ENCODE peak calls at places on chromosomes 11 and 22, in four cellular contexts. F is Peyer's patch, P is right atrium auricular region, C is endothelial cell of umbilical vein. U is an unnamed sample.

GRCh38 chr22:29691636-29692326 is 28.0 kb upstream of the CABP7 start:
- DNase-seq in C (no peak), F (no peak), P (no peak), U (no peak)

GRCh38 chr22:29214232-29214631 is 8.5 kb downstream of the EMID1 start:
- DNase-seq in C (no peak), P (no peak), F (no peak), U (no peak)

GRCh38 chr11:119810478-119811232 is 81.7 kb upstream of the NECTIN1 start:
- DNase-seq in C (no peak), P (no peak), F (no peak), U (no peak)

GRCh38 chr11:69594481-69594880 is 46.5 kb upstream of the CCND1 start:
- DNase-seq in C (no peak), F (no peak), P (no peak), U (no peak)

GRCh38 chr11:71240865-71241691 is 11.3 kb downstream of the SHANK2 start:
- DNase-seq in C (no peak), F (no peak), P (no peak), U (no peak)

GRCh38 chr22:45262931-45263789 is 21.6 kb upstream of the UPK3A start:
- DNase-seq in F (peak; percentile 88), C (no peak), P (no peak), U (no peak)

GRCh38 chr11:131880279-131880678 is 509.9 kb downstream of the NTM start:
- DNase-seq in P (no peak), C (no peak), F (no peak), U (no peak)

GRCh38 chr11:121458551-121458950 is 5.8 kb upstream of the SORL1-AS1 start:
- DNase-seq in C (no peak), F (no peak), P (no peak), U (no peak)

GRCh38 chr11:6968816-6969215 is 42.6 kb downstream of the ZNF215 start:
- DNase-seq in P (no peak), C (no peak), F (no peak), U (no peak)

GRCh38 chr11:111393096-111393495 is 14.0 kb upstream of the POU2AF1 start:
- DNase-seq in F (peak; percentile 69), C (no peak), P (no peak), U (no peak)
- H3K4me1 ChIP-seq in F (no peaks in the 10 kb centered on the region), C (no peaks in the 10 kb centered on the region), P (no peaks in the 10 kb centered on the region), U (peaks cover 11% of the 10 kb centered on the region)

GRCh38 chr22:48244388-48245118 is 1482.1 kb downstream of the TBC1D22A start:
- DNase-seq in F (no peak), P (no peak), C (no peak), U (no peak)

GRCh38 chr22:48242461-48242864 is 1480.0 kb downstream of the TBC1D22A start:
- DNase-seq in F (no peak), C (no peak), P (no peak), U (no peak)

GRCh38 chr22:48247829-48248228 is 1485.4 kb downstream of the TBC1D22A start:
- DNase-seq in C (no peak), P (no peak), F (peak; percentile 5), U (no peak)

GRCh38 chr22:48241658-48242057 is 1479.2 kb downstream of the TBC1D22A start:
- DNase-seq in C (no peak), P (peak; percentile 54), F (no peak), U (no peak)

GRCh38 chr22:48245119-48245485 is 1482.7 kb downstream of the TBC1D22A start:
- DNase-seq in P (no peak), F (no peak), C (no peak), U (no peak)
- H3K9me3 ChIP-seq in P (no peaks in the 10 kb centered on the region), F (no peaks in the 10 kb centered on the region), C (peaks cover 8% of the 10 kb centered on the region), U (no peaks in the 10 kb centered on the region)

GRCh38 chr11:22454461-22454860 is 116.3 kb downstream of the SLC17A6 start:
- DNase-seq in F (no peak), P (no peak), C (no peak), U (no peak)

GRCh38 chr11:22460181-22460580 is 122.0 kb downstream of the SLC17A6 start:
- DNase-seq in P (no peak), C (no peak), F (no peak), U (no peak)

GRCh38 chr11:22459053-22459452 is 120.9 kb downstream of the SLC17A6 start:
- DNase-seq in F (no peak), P (no peak), C (peak; percentile 83), U (no peak)

GRCh38 chr11:22458141-22458540 is 120.0 kb downstream of the SLC17A6 start:
- DNase-seq in C (no peak), P (no peak), F (no peak), U (no peak)

GRCh38 chr11:22456993-22457748 is 119.0 kb downstream of the SLC17A6 start:
- DNase-seq in F (no peak), P (no peak), C (no peak), U (no peak)
- H3K4me1 ChIP-seq in F (no peaks in the 10 kb centered on the region), P (no peaks in the 10 kb centered on the region), C (peaks cover 13% of the 10 kb centered on the region), U (no peaks in the 10 kb centered on the region)

DNA sequence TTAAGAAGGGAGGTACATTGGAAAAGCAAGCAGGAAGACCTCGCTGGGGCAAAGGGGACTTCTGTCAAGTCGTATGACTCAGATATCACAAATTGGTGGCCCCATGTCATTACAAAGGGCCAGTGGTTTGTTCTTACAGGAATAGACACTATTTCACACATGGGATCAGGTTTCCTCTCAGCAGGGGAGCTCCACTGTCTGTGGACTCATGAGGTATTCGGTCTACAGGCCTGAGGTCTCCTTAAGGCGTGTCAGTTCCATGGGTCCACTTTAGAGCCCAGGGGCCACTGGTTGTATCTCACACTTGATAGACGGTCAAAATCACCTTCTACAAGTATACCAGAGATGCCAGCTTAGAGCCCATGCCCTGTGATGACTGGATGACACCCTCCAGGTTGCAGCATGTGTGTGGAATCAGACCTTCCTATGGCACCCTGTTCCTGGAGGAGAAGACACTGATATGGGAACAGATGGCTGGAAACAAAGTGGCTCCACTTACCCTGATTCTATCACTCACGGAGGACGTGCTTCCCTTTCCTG is 288.1 kb upstream of the B3GAT1 start:
- DNase-seq in F (no peak), C (no peak), P (no peak), U (no peak)
- H3K9me3 ChIP-seq in F (no peaks in the 10 kb centered on the region), C (no peaks in the 10 kb centered on the region), P (no peaks in the 10 kb centered on the region), U (no peaks in the 10 kb centered on the region)